ENCODE peak calls at places on chromosome 12, in ten cellular contexts. R, Q, K, H, C, V, A, D, U and W are unnamed samples. For H3K36me3 and H3K4me1, the result is how much of the 10 kb centered on the place peaks cover.

GRCh38 chr12:109695961-109696461 is 17.6 kb upstream of the FAM222A start:
- DNase-seq in R (no peak), Q (no peak), U (peak), H (no peak), C (no peak), D (peak), A (no peak), V (no peak), K (no peak), W (no peak)

GRCh38 chr12:93766802-93767523 is 89.8 kb downstream of the CRADD start:
- DNase-seq in D (no peak), H (no peak), U (no peak), R (no peak), K (no peak), V (no peak), C (no peak), Q (peak), A (peak), W (no peak)

GRCh38 chr12:126772171-126772864 is 1494.7 kb upstream of the TMEM132C start:
- DNase-seq in U (no peak), K (no peak), C (no peak), Q (peak), A (peak), V (no peak), R (no peak), H (no peak), D (peak), W (peak)

GRCh38 chr12:87074801-87075200 is 818.6 kb upstream of the MGAT4C start:
- DNase-seq in K (no peak), V (no peak), Q (peak), D (no peak), U (no peak), H (no peak), R (no peak), C (no peak), A (no peak), W (no peak)

GRCh38 chr12:102043928-102044327 is 17.9 kb downstream of the WASHC3 start:
- DNase-seq in V (no peak), A (no peak), Q (no peak), K (no peak), C (no peak), D (no peak), R (no peak), H (no peak), U (no peak), W (no peak)

GRCh38 chr12:28868414-28868813 is 280.7 kb upstream of the FAR2 start:
- DNase-seq in A (no peak), D (no peak), U (no peak), R (no peak), K (no peak), H (no peak), V (no peak), Q (no peak), C (no peak), W (no peak)

GRCh38 chr12:107586256-107586970 is 99.2 kb upstream of the PWP1 start:
- DNase-seq in H (no peak), R (no peak), D (no peak), A (no peak), K (no peak), U (no peak), C (no peak), V (no peak), Q (no peak), W (no peak)

GRCh38 chr12:49188205-49188915 is 520 bp downstream of the TUBA1A start:
- DNase-seq in D (peak), K (peak), C (peak), H (peak), U (peak), R (peak), V (peak), Q (peak), A (peak), W (peak)

GRCh38 chr12:6828671-6829531 is 694 bp downstream of the P3H3 start:
- DNase-seq in C (peak), H (peak), U (peak), Q (peak), R (no peak), D (no peak), A (peak), K (peak), V (peak), W (no peak)

GRCh38 chr12:62123721-62124203 is 136.4 kb upstream of the USP15 start:
- DNase-seq in K (no peak), V (peak), H (peak), D (peak), A (peak), R (no peak), Q (peak), C (no peak), U (no peak), W (no peak)

GRCh38 chr12:124433147-124433874 is 134.1 kb downstream of the NCOR2 start:
- DNase-seq in U (no peak), R (no peak), D (no peak), Q (no peak), A (no peak), K (no peak), C (peak), H (no peak), V (peak), W (no peak)

GRCh38 chr12:120422892-120423456 is 14.9 kb upstream of the COX6A1 start:
- DNase-seq in K (no peak), D (no peak), C (no peak), U (no peak), R (no peak), Q (no peak), V (no peak), H (no peak), A (no peak), W (no peak)

GRCh38 chr12:81086342-81086741 is 8.5 kb downstream of the ACSS3 start:
- DNase-seq in U (no peak), Q (no peak), V (no peak), D (no peak), H (no peak), C (no peak), K (no peak), R (no peak), A (no peak), W (no peak)

GRCh38 chr12:1281683-1282366 is 290.8 kb downstream of the ERC1 start:
- DNase-seq in A (no peak), U (no peak), V (no peak), Q (peak), K (no peak), R (no peak), C (no peak), H (no peak), D (no peak), W (no peak)

GRCh38 chr12:108657130-108657745 is 23.5 kb upstream of the SELPLG start:
- DNase-seq in H (no peak), R (no peak), C (no peak), V (no peak), Q (no peak), K (no peak), A (no peak), D (no peak), U (no peak), W (no peak)
- H3K36me3 ChIP-seq in H (under half), R (under half), C (under half), V (under half), Q (half or more), K (under half), A (under half), D (under half), U (under half), W (half or more)

DNA sequence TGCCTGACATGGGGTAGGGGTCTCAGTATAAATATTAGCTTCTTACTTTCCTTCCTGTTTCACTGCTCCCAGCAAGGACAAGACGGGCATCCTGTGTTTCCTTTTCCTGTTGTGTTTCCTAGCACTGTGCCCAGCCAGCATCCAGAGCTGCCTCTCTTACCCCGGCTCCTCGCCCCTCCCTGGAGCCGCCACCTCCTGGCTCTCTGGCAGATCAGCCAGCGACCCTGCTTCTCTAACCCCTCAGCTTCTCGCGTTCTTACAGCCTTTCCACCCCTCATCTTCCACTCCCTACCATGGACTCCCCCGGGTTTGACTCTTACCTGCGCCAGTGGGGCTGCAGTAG is 17.8 kb downstream of the HDAC7 start:
- DNase-seq in K (no peak), D (no peak), R (no peak), C (no peak), U (no peak), H (no peak), Q (no peak), V (no peak), A (no peak), W (no peak)
- H3K4me1 ChIP-seq in K (under half), D (under half), R (under half), C (half or more), U (half or more), H (under half), Q (under half), V (under half), A (half or more), W (half or more)

GRCh38 chr12:10115890-10116289 is 14.1 kb downstream of the CLEC7A start:
- DNase-seq in V (no peak), H (no peak), D (no peak), A (no peak), Q (no peak), R (no peak), K (no peak), U (no peak), C (no peak), W (no peak)

GRCh38 chr12:10122689-10123088 is 7.3 kb downstream of the CLEC7A start:
- DNase-seq in C (no peak), A (no peak), U (no peak), R (no peak), V (no peak), Q (no peak), D (no peak), K (no peak), H (no peak), W (no peak)

GRCh38 chr12:10126401-10126800 is 3.6 kb downstream of the CLEC7A start:
- DNase-seq in R (no peak), Q (no peak), A (no peak), U (no peak), V (no peak), H (no peak), K (no peak), D (no peak), C (no peak), W (no peak)

GRCh38 chr12:10119072-10119471 is 10.9 kb downstream of the CLEC7A start:
- DNase-seq in U (no peak), H (no peak), A (no peak), K (no peak), D (no peak), Q (peak), R (no peak), C (no peak), V (no peak), W (no peak)

GRCh38 chr12:10121278-10121677 is 8.7 kb downstream of the CLEC7A start:
- DNase-seq in H (no peak), K (no peak), Q (no peak), V (no peak), R (no peak), U (no peak), D (no peak), C (no peak), A (no peak), W (no peak)
- H3K36me3 ChIP-seq in H (under half), K (under half), Q (under half), V (under half), R (under half), U (under half), D (under half), C (under half), A (under half), W (under half)

DNA sequence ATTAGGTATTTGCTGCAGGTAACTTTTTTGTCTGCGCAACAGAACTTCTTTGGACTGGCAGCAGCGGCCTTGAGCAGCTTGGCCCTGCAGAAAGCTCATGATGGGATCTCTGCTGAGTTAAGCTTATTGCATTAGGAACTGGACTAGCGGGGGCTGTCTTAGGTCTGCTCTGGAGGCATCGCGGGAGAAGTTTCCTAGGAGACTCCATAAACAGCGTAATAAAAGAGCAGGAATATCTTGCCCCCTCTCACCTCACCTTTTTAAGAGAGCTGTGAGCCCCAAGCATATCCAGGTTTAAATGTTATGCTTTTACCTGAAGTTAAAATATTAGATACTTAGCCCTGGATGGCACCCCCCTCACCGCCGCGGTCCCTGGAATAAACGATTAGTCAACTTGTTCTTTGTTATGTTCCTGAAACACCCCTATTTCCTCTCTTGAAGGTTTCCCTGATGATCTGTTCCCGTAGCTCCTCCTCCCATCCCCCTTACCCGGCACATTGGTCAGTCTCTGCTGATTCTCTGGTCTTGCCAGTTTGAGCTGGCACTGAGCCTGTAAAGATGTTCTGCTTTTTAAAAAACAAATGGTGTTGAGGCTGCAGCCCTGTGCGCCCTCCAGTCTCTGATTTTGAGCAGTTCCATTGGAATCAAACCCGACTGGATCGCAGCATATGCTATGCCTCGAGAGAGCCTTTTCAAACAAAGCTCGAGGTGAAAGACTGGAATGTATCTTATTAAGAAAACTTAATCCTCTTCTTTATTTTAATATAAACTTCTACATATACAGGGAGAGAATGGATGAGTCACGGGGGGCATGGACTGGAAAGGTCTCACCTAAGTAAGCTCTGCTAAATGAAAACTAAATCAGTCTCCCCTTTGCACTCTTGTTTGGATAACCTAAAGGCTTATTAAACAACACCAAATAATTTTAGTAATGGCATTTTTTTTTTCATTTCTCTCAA is 1.9 kb downstream of the MLXIP start:
- DNase-seq in Q (peak), H (peak), V (peak), A (peak), R (peak), D (no peak), C (peak), K (peak), U (peak), W (no peak)
- H3K4me1 ChIP-seq in Q (under half), H (under half), V (under half), A (under half), R (under half), D (under half), C (half or more), K (under half), U (half or more), W (half or more)

DNA sequence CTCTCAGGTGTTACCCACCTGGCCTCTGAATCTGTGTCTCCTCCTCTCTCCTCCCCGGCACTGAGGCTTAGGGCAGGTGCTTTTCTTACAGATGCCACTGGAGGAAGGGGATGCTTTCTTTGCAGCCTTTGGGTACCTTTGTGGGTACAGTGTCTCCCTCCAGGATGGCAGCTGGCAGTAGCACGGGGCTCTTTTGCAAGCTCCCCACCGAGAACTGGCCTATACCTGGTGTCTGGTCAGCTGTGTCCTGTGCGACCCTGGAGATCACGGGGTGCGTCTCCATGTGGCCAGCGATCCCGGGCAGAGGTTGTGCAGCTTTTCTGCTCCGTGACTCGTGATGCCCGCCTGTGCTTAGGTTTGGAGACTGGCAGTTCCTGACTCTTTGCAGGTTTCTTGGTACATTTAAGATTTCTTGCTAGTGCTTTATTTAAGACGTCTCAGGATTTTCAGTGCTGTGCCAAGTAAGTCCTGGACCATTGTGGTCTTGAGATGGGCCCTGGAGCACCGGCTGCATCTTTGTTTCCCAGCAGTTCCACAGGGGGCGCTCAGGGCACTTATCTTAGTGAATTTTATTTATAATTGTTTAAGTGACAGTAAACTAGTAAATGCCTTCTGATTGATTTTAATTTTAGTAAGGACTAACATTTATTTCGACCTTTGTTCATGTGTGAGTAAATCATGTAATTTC is 68.9 kb downstream of the DDX51 start:
- DNase-seq in R (no peak), U (no peak), H (no peak), C (no peak), K (no peak), D (no peak), A (no peak), V (no peak), Q (peak), W (no peak)
- H3K36me3 ChIP-seq in R (under half), U (half or more), H (under half), C (half or more), K (under half), D (under half), A (under half), V (under half), Q (under half), W (half or more)

DNA sequence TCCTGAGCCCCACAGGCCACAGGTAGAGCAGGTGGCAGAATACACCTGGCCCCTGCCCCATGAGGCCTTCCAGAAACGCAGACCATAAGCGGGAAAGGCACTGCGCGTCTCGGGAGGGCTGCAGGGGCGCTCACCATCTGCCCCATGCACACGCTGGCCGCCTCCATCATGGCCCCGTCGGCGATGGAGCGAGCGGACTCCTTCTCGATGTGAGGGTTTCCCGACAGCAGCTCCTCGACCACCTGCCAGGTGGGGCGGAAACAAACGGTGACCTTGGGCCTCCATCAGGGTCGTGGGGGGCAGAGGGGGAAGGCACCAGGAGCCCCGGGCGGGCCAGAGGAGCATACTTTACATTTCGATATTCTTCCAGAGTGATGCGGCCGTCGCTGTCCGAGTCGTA is 52.8 kb downstream of the TESC start:
- DNase-seq in H (no peak), R (no peak), U (no peak), D (no peak), Q (no peak), V (no peak), A (no peak), C (no peak), K (no peak), W (no peak)
- H3K4me1 ChIP-seq in H (under half), R (under half), U (under half), D (under half), Q (under half), V (under half), A (under half), C (half or more), K (under half), W (half or more)

DNA sequence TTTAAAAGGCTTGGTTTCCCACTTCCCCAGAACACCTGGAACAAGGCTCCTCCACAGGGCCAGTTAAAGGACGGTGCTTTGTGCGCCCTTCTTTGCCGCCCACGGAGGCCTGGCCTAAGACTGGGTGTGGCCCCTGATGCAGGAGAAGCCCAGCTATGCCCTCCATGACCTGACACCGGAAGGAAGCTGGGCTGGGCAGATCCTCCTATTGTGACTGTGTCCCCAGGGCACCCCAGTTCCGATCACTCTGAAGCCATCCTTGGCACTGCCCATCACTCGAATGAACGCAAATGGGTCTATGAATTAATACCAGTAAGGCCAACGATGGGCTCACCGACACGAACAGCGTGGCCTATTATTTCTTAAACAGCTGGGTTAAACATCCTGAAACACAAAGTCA is 42.6 kb downstream of the FBXO21 start:
- DNase-seq in C (no peak), Q (no peak), A (no peak), D (no peak), U (no peak), K (no peak), R (no peak), V (no peak), H (no peak), W (no peak)
- H3K36me3 ChIP-seq in C (half or more), Q (under half), A (under half), D (under half), U (half or more), K (under half), R (under half), V (under half), H (under half), W (half or more)

GRCh38 chr12:56724660-56724988 is 475 bp downstream of the NACA start:
- DNase-seq in D (no peak), C (no peak), R (no peak), U (no peak), A (peak), Q (peak), K (no peak), H (no peak), V (no peak), W (no peak)

GRCh38 chr12:56723352-56723751 is 1.7 kb downstream of the NACA start:
- DNase-seq in D (no peak), C (no peak), H (no peak), A (no peak), V (no peak), U (no peak), K (no peak), Q (no peak), R (no peak), W (no peak)

GRCh38 chr12:56722832-56723231 is 2.3 kb downstream of the NACA start:
- DNase-seq in D (no peak), H (no peak), C (no peak), Q (no peak), U (no peak), V (no peak), K (no peak), A (no peak), R (no peak), W (no peak)

GRCh38 chr12:56724989-56725722 is at the start of gene NACA:
- DNase-seq in K (peak), D (peak), Q (peak), A (peak), H (peak), V (peak), R (peak), C (peak), U (peak), W (peak)

GRCh38 chr12:56723889-56724659 is 1.0 kb downstream of the NACA start:
- DNase-seq in R (peak), D (no peak), V (no peak), Q (peak), A (peak), H (peak), K (no peak), U (no peak), C (peak), W (peak)
- H3K4me1 ChIP-seq in R (under half), D (under half), V (under half), Q (under half), A (half or more), H (under half), K (under half), U (half or more), C (half or more), W (half or more)

GRCh38 chr12:98544741-98545140 is 29.4 kb downstream of the TMPO start:
- DNase-seq in V (no peak), Q (peak), C (no peak), A (no peak), U (no peak), H (no peak), R (no peak), K (no peak), D (no peak), W (no peak)
- H3K36me3 ChIP-seq in V (under half), Q (under half), C (under half), A (under half), U (half or more), H (under half), R (under half), K (under half), D (half or more), W (under half)